ENCODE peak calls at places on chromosomes 1 and 21, in six cellular contexts. N is colonic mucosa, I is SK-N-SH, U is psoas muscle, B is cardiac muscle cell, Y is heart right ventricle. J is an unnamed sample.

GRCh38 chr1:31368611-31369107 is 4.2 kb downstream of the FABP3 start:
- DNase-seq in I (no peak), U (peak), Y (peak), B (no peak), N (no peak), J (no peak)

GRCh38 chr21:44582055-44582454 is 1.7 kb upstream of the KRTAP10-5 start:
- DNase-seq in Y (no peak), B (no peak), I (no peak), U (no peak), N (no peak), J (no peak)

GRCh38 chr1:180533571-180533987 is 25.2 kb upstream of the OVAAL start:
- DNase-seq in N (peak), U (peak), B (peak), Y (peak), I (peak), J (peak)

GRCh38 chr21:19648376-19648775 is 1244.8 kb upstream of the TMPRSS15 start:
- DNase-seq in B (no peak), Y (no peak), U (no peak), I (no peak), N (no peak), J (peak)

GRCh38 chr21:38621132-38621531 is 122.9 kb upstream of the ERG start:
- DNase-seq in Y (no peak), B (no peak), N (peak), I (no peak), U (no peak), J (no peak)

GRCh38 chr1:162942903-162943567 is 82.1 kb upstream of the CCDC190 start:
- DNase-seq in Y (no peak), I (no peak), N (no peak), U (no peak), B (peak), J (no peak)

GRCh38 chr1:1351511-1352427 is 2.6 kb upstream of the DVL1 start:
- DNase-seq in I (no peak), U (peak), Y (peak), B (peak), N (no peak), J (no peak)

GRCh38 chr1:205216588-205216987 is 5.1 kb upstream of the DSTYK start:
- DNase-seq in Y (no peak), B (no peak), U (no peak), N (no peak), I (no peak), J (no peak)

GRCh38 chr1:119116725-119117124 is 23.7 kb downstream of the WARS2 start:
- DNase-seq in Y (no peak), U (no peak), I (no peak), N (peak), B (peak), J (no peak)

GRCh38 chr21:45512626-45513002 is 29.6 kb downstream of the SLC19A1 start:
- DNase-seq in U (peak), B (no peak), N (no peak), Y (peak), I (no peak), J (no peak)

GRCh38 chr1:228472655-228473054 is 14.5 kb upstream of the RNF187 start:
- DNase-seq in B (peak), I (no peak), Y (no peak), N (no peak), U (no peak), J (no peak)

GRCh38 chr1:27689423-27690173 is 17.6 kb upstream of the IFI6 start:
- DNase-seq in U (no peak), Y (no peak), B (peak), N (no peak), I (no peak), J (no peak)

GRCh38 chr1:176517484-176517883 is 54.5 kb downstream of the PAPPA2 start:
- DNase-seq in Y (no peak), I (peak), B (no peak), U (no peak), N (no peak), J (peak)

GRCh38 chr1:12426030-12426429 is 192.0 kb downstream of the DHRS3 start:
- DNase-seq in B (no peak), U (no peak), Y (no peak), N (no peak), I (no peak), J (no peak)

GRCh38 chr1:234478152-234478480 is 863 bp downstream of the TARBP1 start:
- DNase-seq in B (peak), N (peak), Y (peak), I (peak), U (no peak), J (peak)

GRCh38 chr1:2228684-2229031 is 539 bp downstream of the SKI start:
- DNase-seq in I (no peak), B (peak), Y (peak), U (no peak), N (no peak), J (no peak)

GRCh38 chr1:189275786-189276185 is 1201.9 kb downstream of the BRINP3 start:
- DNase-seq in I (no peak), B (no peak), U (no peak), Y (no peak), N (no peak), J (no peak)

GRCh38 chr1:41333146-41333784 is 28.0 kb upstream of the FOXO6 start:
- DNase-seq in U (no peak), I (no peak), B (peak), Y (no peak), N (peak), J (no peak)

GRCh38 chr1:225744745-225745144 is 32.9 kb upstream of the SRP9 start:
- DNase-seq in I (no peak), U (no peak), Y (no peak), N (no peak), B (no peak), J (no peak)

GRCh38 chr1:225748479-225748878 is 29.1 kb upstream of the SRP9 start:
- DNase-seq in Y (no peak), U (no peak), I (no peak), N (no peak), B (no peak), J (no peak)

GRCh38 chr1:225747566-225747965 is 30.1 kb upstream of the SRP9 start:
- DNase-seq in U (no peak), Y (no peak), I (no peak), N (no peak), B (no peak), J (no peak)

GRCh38 chr1:225745231-225745630 is 32.4 kb upstream of the SRP9 start:
- DNase-seq in Y (no peak), I (no peak), B (no peak), U (no peak), N (no peak), J (no peak)

GRCh38 chr1:225746361-225747179 is 31.1 kb upstream of the SRP9 start:
- DNase-seq in B (peak), I (no peak), N (peak), U (peak), Y (peak), J (peak)
- TF ChIP-seq CTCF in B (peak), I (peak), N (no peak), U (no peak), Y (no peak), J (no peak)

GRCh38 chr21:42401820-42402251 is 1.9 kb upstream of the UBASH3A start:
- DNase-seq in N (no peak), U (no peak), B (no peak), I (no peak), Y (no peak), J (no peak)
- H3K27ac ChIP-seq in N (no peak), U (no peak), B (no peak), I (no peak), Y (no peak), J (no peak)

DNA sequence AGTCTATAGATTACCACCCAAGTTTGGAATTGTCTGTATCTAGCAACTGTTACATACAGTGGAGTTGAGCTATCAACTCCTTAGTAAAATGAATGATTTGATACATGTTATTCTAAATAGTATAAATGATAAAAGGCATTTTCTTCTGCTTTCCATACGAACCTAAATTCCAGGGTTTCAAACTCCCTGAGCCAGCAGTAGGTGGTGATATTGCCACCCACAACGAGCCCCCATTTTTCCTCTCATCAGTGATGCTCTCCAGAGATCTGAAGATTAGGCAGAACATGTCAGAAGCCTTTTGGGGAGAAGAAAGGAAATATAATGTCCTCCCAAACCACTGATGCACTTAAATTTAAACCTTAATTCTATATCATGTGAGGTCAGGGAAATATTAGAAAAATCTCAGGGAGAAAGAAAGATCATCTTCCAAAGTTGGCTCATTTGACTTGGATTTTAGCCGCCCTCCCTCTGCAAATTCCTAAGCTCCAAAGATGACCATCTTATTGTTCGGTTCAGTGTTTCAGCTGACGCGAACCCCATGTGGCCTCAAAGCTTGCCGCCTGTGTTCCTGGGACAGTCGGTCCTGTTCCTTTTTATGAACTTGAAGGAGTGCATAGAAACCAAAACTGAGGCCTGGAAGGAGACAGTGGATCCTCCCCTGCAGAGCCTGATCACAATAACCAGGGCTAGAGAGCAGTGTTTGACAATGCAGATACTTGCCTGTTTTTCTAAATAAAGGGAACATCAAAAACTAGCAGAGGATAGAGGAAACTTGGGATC is 2.3 kb downstream of the EVA1C start:
- DNase-seq in Y (no peak), N (no peak), B (peak), U (no peak), I (peak), J (peak)
- TF ChIP-seq CTCF in Y (no peak), N (no peak), B (peak), U (no peak), I (peak), J (peak)

GRCh38 chr1:159204071-159204790 is 444 bp upstream of the ACKR1 start:
- DNase-seq in U (no peak), B (peak), I (no peak), N (no peak), Y (no peak), J (no peak)

GRCh38 chr1:159200759-159201158 is 3.9 kb upstream of the ACKR1 start:
- DNase-seq in I (no peak), U (no peak), N (no peak), B (no peak), Y (no peak), J (no peak)

GRCh38 chr1:159204791-159205141 is at the start of gene ACKR1:
- DNase-seq in Y (no peak), U (no peak), B (no peak), N (no peak), I (no peak), J (no peak)

GRCh38 chr1:159205225-159205624 is 550 bp downstream of the ACKR1 start:
- DNase-seq in I (no peak), N (no peak), B (no peak), Y (no peak), U (no peak), J (no peak)

GRCh38 chr1:159203621-159204020 is 1.1 kb upstream of the ACKR1 start:
- DNase-seq in U (no peak), B (peak), I (no peak), Y (no peak), N (no peak), J (no peak)
- H3K27ac ChIP-seq in U (no peak), B (no peak), I (no peak), Y (no peak), N (no peak), J (no peak)

GRCh38 chr1:7857951-7858350 is 5.1 kb upstream of the UTS2 start:
- DNase-seq in Y (no peak), U (no peak), N (no peak), I (no peak), B (no peak), J (no peak)

GRCh38 chr1:7857000-7857399 is 4.1 kb upstream of the UTS2 start:
- DNase-seq in B (no peak), I (no peak), N (no peak), U (no peak), Y (no peak), J (no peak)

GRCh38 chr1:7853341-7854026 is 619 bp upstream of the UTS2 start:
- DNase-seq in B (no peak), Y (no peak), N (no peak), U (no peak), I (no peak), J (no peak)

GRCh38 chr1:7859406-7859805 is 6.5 kb upstream of the UTS2 start:
- DNase-seq in Y (no peak), N (no peak), U (no peak), B (no peak), I (no peak), J (no peak)

DNA sequence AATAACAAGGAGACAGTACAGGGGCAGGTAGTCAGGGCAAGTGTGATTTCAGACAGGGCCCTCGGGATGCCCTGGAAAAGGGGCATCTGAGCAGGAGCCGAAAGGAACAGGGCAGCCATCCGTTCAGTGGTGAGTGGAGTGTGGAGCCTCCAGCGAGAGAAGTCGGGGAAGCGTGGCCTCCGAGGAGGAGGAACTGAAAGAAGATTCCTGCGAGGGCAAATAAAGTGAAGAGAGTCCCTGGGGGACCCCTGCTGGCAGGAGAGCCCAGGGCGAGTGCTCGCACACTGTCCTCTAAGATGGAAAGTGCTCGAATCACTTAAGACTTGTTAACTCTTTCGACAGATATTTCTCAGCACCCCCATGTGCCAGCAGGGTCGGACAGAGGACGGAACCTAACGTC is 3.5 kb upstream of the UTS2 start:
- DNase-seq in N (peak), B (peak), Y (no peak), U (no peak), I (no peak), J (no peak)
- TF ChIP-seq CTCF in N (no peak), B (peak), Y (no peak), U (no peak), I (no peak), J (no peak)

DNA sequence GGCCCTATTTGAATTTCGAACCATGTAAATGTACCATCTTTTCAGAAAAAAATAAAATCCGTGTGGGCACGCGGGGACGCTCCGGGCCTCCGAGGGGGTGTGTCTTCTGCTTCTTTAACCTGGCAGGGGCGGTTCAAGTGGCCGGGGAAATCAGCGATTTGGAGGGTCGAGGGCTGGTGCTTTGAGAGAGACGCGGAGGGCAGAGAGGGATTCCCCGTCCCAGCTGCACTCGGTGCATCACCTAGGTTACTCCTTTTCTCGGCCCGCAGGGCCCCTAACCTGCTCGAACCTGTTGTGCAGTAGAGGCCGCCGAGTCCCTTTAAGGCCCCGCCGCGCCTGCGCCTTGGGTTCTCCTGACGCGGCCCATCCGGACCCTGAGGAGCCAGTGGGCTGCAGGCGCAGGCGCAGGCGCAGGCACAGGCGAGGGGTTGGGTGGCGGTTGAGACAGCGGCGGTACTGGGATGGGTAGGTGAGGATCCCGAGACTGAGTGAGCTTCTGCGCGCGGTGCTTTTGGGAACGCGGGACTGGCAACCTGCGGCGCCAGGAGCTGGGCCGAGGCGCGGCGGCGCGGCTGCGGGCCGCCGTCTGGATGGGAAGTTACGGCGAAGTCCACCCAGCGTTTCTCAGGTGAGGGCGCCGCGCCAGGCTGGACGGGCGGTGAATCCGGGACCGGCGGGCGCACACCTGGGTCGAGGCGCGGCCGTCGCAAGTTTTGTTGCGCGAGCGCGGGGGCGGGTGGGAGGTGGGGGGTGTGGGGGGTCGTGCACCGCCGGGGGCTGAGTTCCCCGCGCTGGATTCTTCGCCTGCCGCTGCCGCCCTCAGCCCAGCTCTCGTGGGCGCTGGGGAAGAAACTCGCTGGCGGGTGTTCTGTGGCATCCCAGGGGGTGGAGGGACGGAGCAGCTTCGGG is at the start of gene NBPF3:
- DNase-seq in B (peak), N (peak), I (peak), U (peak), Y (peak), J (peak)
- H3K27ac ChIP-seq in B (no peak), N (no peak), I (peak), U (no peak), Y (peak), J (no peak)

DNA sequence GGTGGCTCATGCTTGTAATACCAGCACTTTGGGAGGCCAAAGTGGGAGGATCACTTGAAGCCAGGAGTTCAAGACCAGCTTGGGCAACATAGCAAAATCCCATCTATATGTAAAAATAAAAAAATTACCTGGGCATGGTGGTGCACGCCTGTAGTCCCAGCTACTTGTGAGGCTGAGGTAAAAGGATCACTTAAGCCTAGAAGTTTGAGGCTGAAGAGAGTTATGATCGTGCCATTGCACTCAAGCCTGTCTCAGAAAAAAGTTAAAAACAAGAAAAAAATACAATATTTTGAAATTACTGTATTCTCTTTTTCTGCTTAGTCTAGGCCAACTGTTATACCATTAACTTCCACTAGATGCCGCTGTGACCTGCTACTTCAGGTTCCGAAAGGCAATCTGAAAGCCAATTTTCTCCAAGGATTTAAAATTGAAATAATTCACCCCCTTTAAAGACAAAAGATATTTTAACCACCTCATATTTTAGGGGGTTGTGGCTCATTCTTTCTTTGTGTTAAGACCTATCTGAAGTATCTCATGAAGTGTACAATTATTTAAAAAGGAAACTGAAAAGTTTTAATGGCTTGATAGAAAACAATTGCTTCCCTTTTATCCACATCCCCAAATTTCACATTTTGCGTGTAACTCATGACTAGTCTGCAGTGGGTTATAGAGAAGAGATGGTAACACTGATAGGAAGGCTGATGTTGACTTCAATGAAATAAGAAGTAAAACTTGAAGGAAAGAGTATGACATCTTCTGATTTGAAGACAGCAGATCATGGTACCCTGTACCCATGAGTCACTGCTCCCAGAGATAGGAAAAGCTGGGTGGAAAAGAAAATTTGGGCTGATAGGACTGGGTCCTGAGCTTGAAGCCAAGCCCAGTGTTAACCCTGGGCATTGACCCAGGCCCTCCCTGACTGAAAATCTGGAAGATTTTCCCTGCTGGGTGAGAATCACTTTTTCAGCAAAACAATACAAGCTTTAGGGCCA is 24.4 kb upstream of the CLDN14 start:
- DNase-seq in U (no peak), I (peak), B (peak), N (peak), Y (no peak), J (peak)
- TF ChIP-seq CTCF in U (peak), I (peak), B (peak), N (peak), Y (peak), J (peak)

GRCh38 chr1:215844266-215844665 is 277.2 kb downstream of the KCTD3 start:
- DNase-seq in U (no peak), B (no peak), I (no peak), N (no peak), Y (no peak), J (no peak)

GRCh38 chr1:215842905-215843304 is 275.8 kb downstream of the KCTD3 start:
- DNase-seq in I (no peak), U (no peak), Y (no peak), N (no peak), B (no peak), J (no peak)

GRCh38 chr1:215844777-215845176 is 277.7 kb downstream of the KCTD3 start:
- DNase-seq in N (no peak), U (no peak), I (no peak), B (no peak), Y (no peak), J (no peak)

DNA sequence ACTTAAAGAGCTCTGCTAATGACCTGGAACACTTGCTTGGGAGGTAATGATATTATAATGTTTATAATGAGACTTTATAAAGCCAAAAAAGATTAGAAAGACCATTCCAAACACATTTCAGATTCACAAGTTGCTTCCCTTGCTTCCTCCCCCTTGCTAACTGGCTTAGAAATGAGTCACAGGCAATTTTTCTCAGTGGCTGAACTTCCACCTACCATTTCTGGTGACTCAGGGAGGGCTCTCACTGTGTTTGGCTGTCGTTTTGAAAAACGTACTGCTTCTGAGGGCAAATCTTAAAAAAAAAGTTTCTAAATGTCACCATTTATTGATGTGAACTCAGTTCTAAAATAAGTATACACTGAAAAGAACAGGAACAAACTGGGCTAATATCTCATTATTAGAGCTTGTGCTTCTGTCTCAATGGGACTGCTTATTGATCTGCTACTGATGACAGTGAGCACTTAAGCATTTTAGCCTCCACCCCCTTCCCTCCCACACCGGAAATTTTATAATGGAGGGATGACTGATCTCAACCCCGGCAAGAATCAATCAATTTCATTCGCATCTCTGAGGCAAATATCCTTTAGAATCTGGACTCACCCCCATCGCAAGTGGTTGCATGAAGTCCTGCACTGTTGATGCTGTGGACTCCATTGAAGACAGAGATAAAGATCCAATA is 278.3 kb downstream of the KCTD3 start:
- DNase-seq in Y (no peak), N (no peak), I (no peak), U (no peak), B (peak), J (no peak)
- H3K27ac ChIP-seq in Y (no peak), N (no peak), I (no peak), U (no peak), B (no peak), J (no peak)

J was measured in RWPE1.